ENCODE peak calls at places on chromosomes 4 and X, in seven cellular contexts. One of them, this sample, is unnamed.

GRCh38 chr4:26325191-26325590 is 4.4 kb downstream of the RBPJ start:
- DNase-seq in GM12878: no peak
- DNase-seq in K562: no peak
- DNase-seq in GM12891: no peak
- DNase-seq in HepG2: peak; percentile 42
- DNase-seq in SK-N-SH: peak; percentile 33
- DNase-seq in H1: no peak
- DNase-seq in this sample: no peak

GRCh38 chr4:5715357-5715756 is 4.4 kb downstream of the EVC start:
- DNase-seq in GM12878: no peak
- DNase-seq in K562: no peak
- DNase-seq in GM12891: no peak
- DNase-seq in HepG2: no peak
- DNase-seq in SK-N-SH: no peak
- DNase-seq in H1: no peak
- DNase-seq in this sample: no peak

GRCh38 chr4:8035371-8035780 is 95.7 kb upstream of the AFAP1 start:
- DNase-seq in GM12878: no peak
- DNase-seq in K562: no peak
- DNase-seq in GM12891: no peak
- DNase-seq in HepG2: no peak
- DNase-seq in SK-N-SH: no peak
- DNase-seq in H1: no peak
- DNase-seq in this sample: no peak

GRCh38 chrX:46554942-46555341 is 9.7 kb upstream of the ZNF674 start:
- DNase-seq in GM12878: no peak
- DNase-seq in K562: no peak
- DNase-seq in GM12891: no peak
- DNase-seq in HepG2: peak; percentile 6
- DNase-seq in SK-N-SH: no peak
- DNase-seq in H1: no peak
- DNase-seq in this sample: no peak

GRCh38 chr4:56681158-56681848 is at the start of gene HOPX:
- DNase-seq in GM12878: peak; percentile 13
- DNase-seq in K562: no peak
- DNase-seq in GM12891: peak; percentile 20
- DNase-seq in HepG2: no peak
- DNase-seq in SK-N-SH: no peak
- DNase-seq in H1: no peak
- DNase-seq in this sample: no peak

GRCh38 chrX:44785652-44786051 is 58.2 kb upstream of the DUSP21 start:
- DNase-seq in GM12878: no peak
- DNase-seq in K562: no peak
- DNase-seq in GM12891: no peak
- DNase-seq in HepG2: no peak
- DNase-seq in SK-N-SH: no peak
- DNase-seq in H1: no peak
- DNase-seq in this sample: no peak

GRCh38 chr4:64306255-64306565 is 103.0 kb downstream of the TECRL start:
- DNase-seq in GM12878: no peak
- DNase-seq in K562: no peak
- DNase-seq in GM12891: no peak
- DNase-seq in HepG2: no peak
- DNase-seq in SK-N-SH: no peak
- DNase-seq in H1: no peak
- DNase-seq in this sample: no peak

GRCh38 chr4:167100120-167100519 is 134.2 kb downstream of the SPOCK3 start:
- DNase-seq in GM12878: peak; percentile 32
- DNase-seq in K562: no peak
- DNase-seq in GM12891: no peak
- DNase-seq in HepG2: peak; percentile 1
- DNase-seq in SK-N-SH: no peak
- DNase-seq in H1: no peak
- DNase-seq in this sample: no peak

DNA sequence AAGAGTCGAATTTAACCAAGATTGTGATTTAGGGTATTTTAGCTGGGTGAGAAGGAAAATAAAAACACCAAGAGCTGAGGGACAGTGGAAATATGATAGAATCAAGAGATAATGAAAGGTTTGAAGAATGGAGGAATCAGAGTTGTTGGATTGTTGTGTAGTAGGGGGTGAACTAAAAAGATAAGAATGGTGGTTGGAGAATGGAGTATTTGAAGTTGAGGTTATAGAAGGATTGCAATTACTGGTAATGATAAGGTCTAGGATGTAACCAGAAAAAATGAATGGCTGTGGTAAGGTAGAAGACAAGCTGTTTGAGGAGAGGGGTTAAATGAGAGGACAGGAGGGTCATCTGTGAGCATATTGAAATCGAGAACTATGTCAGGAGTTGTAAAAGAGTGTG is 4.5 kb downstream of the ABCE1 start:
- DNase-seq in GM12878: no peak
- DNase-seq in K562: no peak
- DNase-seq in GM12891: no peak
- DNase-seq in HepG2: no peak
- DNase-seq in SK-N-SH: no peak
- DNase-seq in H1: no peak
- DNase-seq in this sample: no peak
- TF ChIP-seq TAF1 in GM12878: no peak
- TF ChIP-seq TAF1 in K562: no peak
- TF ChIP-seq TAF1 in GM12891: no peak
- TF ChIP-seq TAF1 in HepG2: no peak
- TF ChIP-seq TAF1 in SK-N-SH: no peak
- TF ChIP-seq TAF1 in H1: no peak
- TF ChIP-seq TAF1 in this sample: no peak

DNA sequence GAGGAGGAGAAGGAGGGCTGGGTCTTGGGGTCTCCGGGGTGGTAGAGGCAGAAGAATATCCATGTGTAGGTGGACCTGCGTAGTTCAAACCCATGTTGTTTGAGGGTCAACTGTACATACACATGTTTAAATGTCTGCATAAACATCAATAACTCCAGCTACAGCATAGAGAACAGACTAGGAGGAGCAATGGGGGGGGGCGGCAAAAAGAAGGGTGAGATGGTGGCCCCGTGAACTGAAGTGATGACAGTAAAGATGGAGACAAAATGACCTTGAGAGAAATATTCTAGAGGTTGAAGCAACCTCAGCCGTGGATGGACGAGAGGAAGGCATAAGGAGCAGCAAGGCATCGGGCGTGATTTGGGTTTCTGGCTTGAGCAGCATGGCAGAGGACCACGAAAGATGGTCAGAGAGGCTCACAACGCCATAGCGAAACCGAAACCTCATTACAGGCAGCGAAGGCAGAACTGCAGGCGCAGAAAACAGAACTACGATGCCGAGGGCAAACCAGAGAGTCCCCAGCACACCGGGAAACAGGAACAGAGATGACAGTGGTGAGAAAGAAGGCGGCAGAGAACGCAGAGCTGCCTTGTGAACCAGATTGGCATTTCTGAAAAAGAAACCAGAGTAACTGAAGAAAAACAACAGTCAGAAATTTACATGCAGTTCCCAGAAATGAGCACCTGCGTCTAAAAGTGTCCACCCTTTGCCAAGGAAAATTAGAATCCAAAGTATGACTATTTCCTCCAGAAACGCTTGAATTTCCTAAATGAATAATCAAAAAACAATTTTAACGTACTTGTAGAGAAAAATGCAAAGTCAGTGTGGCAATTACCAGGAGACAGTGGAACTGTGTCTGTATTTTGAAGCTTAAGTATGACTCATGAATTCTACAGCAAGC is 50.2 kb upstream of the ENPP6 start:
- DNase-seq in GM12878: peak; percentile 99
- DNase-seq in K562: peak; percentile 45
- DNase-seq in GM12891: no peak
- DNase-seq in HepG2: peak; percentile 43
- DNase-seq in SK-N-SH: no peak
- DNase-seq in H1: no peak
- DNase-seq in this sample: no peak
- TF ChIP-seq TAF1 in GM12878: peak; percentile 83
- TF ChIP-seq TAF1 in K562: peak; percentile 39
- TF ChIP-seq TAF1 in GM12891: peak; percentile 61
- TF ChIP-seq TAF1 in HepG2: no peak
- TF ChIP-seq TAF1 in SK-N-SH: no peak
- TF ChIP-seq TAF1 in H1: no peak
- TF ChIP-seq TAF1 in this sample: no peak

GRCh38 chr4:3582091-3582475 is 49.9 kb upstream of the LRPAP1 start:
- DNase-seq in GM12878: no peak
- DNase-seq in K562: no peak
- DNase-seq in GM12891: no peak
- DNase-seq in HepG2: no peak
- DNase-seq in SK-N-SH: no peak
- DNase-seq in H1: no peak
- DNase-seq in this sample: no peak
- TF ChIP-seq TAF1 in GM12878: no peak
- TF ChIP-seq TAF1 in K562: no peak
- TF ChIP-seq TAF1 in GM12891: no peak
- TF ChIP-seq TAF1 in HepG2: no peak
- TF ChIP-seq TAF1 in SK-N-SH: no peak
- TF ChIP-seq TAF1 in H1: no peak
- TF ChIP-seq TAF1 in this sample: no peak

DNA sequence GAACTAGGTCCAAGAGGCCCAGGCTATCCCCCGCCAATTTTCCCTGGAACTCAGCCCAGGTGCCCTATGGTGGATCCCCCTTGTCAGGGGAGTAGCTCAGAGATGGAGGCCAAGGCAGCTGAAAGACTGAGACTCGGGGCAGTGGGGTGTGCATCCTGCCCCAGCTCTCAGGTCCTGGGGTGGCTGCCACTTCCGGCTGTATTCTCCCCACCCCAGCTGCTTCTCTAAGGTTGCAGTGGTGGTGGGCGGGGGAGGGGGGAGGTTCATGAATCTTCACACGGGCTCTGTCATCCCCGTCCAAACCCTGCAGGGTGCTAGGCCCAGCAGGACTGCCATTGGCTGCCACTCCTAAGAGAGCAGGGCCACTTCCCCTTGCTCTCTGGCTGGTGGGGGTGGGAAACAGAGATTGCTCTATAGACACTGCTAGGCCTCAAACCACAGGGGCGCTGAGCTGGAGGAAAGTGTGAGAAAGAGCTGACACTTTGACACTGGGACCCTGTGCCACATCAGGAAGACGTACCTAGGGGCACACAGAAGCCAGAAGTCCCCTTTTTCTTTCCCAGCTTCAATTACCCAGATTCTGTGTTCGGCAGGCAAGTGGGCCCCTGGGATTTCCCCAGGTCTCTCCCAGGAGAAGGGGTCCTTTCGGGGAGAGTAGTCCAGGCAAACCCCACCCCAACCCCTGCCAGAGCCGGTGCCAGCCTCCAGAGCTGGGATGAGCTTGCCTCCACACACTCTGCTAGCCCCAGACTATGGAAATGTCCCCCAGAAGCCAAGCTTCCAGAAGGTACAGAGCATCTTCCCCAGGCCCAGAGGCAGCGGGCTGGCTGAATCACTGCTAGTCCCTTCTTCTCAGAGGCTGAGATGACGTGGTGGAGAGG is 1.6 kb downstream of the SASH3 start:
- DNase-seq in GM12878: peak; percentile 83
- DNase-seq in K562: no peak
- DNase-seq in GM12891: peak; percentile 52
- DNase-seq in HepG2: no peak
- DNase-seq in SK-N-SH: no peak
- DNase-seq in H1: no peak
- DNase-seq in this sample: peak; percentile 68
- TF ChIP-seq TAF1 in GM12878: peak; percentile 48
- TF ChIP-seq TAF1 in K562: no peak
- TF ChIP-seq TAF1 in GM12891: peak; percentile 72
- TF ChIP-seq TAF1 in HepG2: no peak
- TF ChIP-seq TAF1 in SK-N-SH: no peak
- TF ChIP-seq TAF1 in H1: no peak
- TF ChIP-seq TAF1 in this sample: peak; percentile 45

DNA sequence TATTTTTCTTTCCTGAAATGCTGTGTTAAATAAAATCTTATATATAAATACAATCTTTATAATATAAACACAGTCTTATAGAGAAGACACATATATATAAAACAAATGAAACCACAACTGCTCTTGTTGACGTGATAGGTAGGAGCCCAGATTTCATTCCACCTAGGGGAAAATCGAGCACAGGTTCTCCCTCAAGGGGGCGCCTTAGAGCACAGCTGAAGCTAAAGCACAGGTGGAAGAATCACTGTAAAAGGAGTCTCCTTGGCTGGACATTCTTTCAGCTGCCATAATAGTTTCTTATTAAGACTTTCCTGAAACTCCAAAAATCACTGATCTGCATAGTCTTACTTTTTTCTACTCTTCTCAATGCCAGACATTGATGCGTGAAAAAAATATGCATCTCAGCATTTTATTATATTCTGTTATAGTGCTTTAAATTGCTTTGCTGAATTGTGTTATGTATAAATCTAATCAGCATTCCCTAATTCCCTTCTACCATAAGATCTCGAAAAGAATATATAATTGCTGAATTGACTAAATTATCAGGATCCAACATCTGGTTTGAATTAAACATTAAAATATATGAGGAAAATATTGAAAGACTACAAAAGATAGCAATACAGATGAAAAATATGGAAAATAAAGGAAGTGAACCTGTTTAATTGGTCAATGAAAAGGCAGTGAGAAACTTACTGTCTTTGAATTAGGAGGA is 25.5 kb upstream of the RXFP1 start:
- DNase-seq in GM12878: no peak
- DNase-seq in K562: peak; percentile 26
- DNase-seq in GM12891: no peak
- DNase-seq in HepG2: peak; percentile 10
- DNase-seq in SK-N-SH: peak; percentile 21
- DNase-seq in H1: peak; percentile 25
- DNase-seq in this sample: peak; percentile 1
- TF ChIP-seq TAF1 in GM12878: no peak
- TF ChIP-seq TAF1 in K562: no peak
- TF ChIP-seq TAF1 in GM12891: no peak
- TF ChIP-seq TAF1 in HepG2: no peak
- TF ChIP-seq TAF1 in SK-N-SH: no peak
- TF ChIP-seq TAF1 in H1: no peak
- TF ChIP-seq TAF1 in this sample: no peak

GRCh38 chr4:128517096-128517738 is 229.6 kb upstream of the PGRMC2 start:
- DNase-seq in GM12878: no peak
- DNase-seq in K562: no peak
- DNase-seq in GM12891: no peak
- DNase-seq in HepG2: no peak
- DNase-seq in SK-N-SH: no peak
- DNase-seq in H1: no peak
- DNase-seq in this sample: no peak
- TF ChIP-seq TAF1 in GM12878: no peak
- TF ChIP-seq TAF1 in K562: no peak
- TF ChIP-seq TAF1 in GM12891: no peak
- TF ChIP-seq TAF1 in HepG2: no peak
- TF ChIP-seq TAF1 in SK-N-SH: no peak
- TF ChIP-seq TAF1 in H1: no peak
- TF ChIP-seq TAF1 in this sample: no peak